ENCODE peak calls at places on chromosomes 2 and 18, in nine cellular contexts. Z, B, A, I, U, N, O, J and H are unnamed samples.

GRCh38 chr2:101175991-101176390 is 24.8 kb upstream of the TBC1D8 start:
- DNase-seq in Z (no peak), B (no peak), A (no peak), I (no peak), U (no peak), N (no peak), O (no peak), J (no peak), H (no peak)

GRCh38 chr2:66437601-66438497 is 2.9 kb downstream of the MEIS1 start:
- DNase-seq in Z (no peak), B (no peak), A (no peak), I (no peak), U (peak), N (no peak), O (no peak), J (no peak), H (no peak)

GRCh38 chr2:25418944-25419677 is 77.4 kb upstream of the DNMT3A start:
- DNase-seq in Z (no peak), B (no peak), A (peak), I (no peak), U (no peak), N (no peak), O (no peak), J (no peak), H (no peak)

GRCh38 chr2:130913891-130914290 is 77.2 kb downstream of the ARHGEF4 start:
- DNase-seq in Z (no peak), B (no peak), A (no peak), I (no peak), U (no peak), N (no peak), O (no peak), J (no peak), H (no peak)

GRCh38 chr2:190875881-190876280 is 4.7 kb upstream of the GLS start:
- DNase-seq in Z (no peak), B (peak), A (no peak), I (no peak), U (no peak), N (no peak), O (no peak), J (no peak), H (no peak)

GRCh38 chr2:52904511-52904910 is 863.1 kb upstream of the CHAC2 start:
- DNase-seq in Z (no peak), B (no peak), A (no peak), I (no peak), U (no peak), N (no peak), O (peak), J (no peak), H (no peak)

GRCh38 chr18:25351773-25352628 is at the start of gene ZNF521:
- DNase-seq in Z (peak), B (peak), A (peak), I (peak), U (peak), N (peak), O (peak), J (peak), H (no peak)

GRCh38 chr2:134348239-134348638 is 94.4 kb downstream of the MGAT5 start:
- DNase-seq in Z (no peak), B (no peak), A (peak), I (no peak), U (peak), N (no peak), O (no peak), J (no peak), H (no peak)

GRCh38 chr2:104976603-104977120 is 61.2 kb upstream of the MRPS9 start:
- DNase-seq in Z (no peak), B (peak), A (no peak), I (peak), U (no peak), N (peak), O (no peak), J (no peak), H (peak)

GRCh38 chr2:150474326-150475074 is 13.0 kb downstream of the RND3 start:
- DNase-seq in Z (no peak), B (no peak), A (no peak), I (no peak), U (peak), N (no peak), O (no peak), J (no peak), H (no peak)

GRCh38 chr2:218290316-218291261 is 1.7 kb downstream of the TMBIM1 start:
- DNase-seq in Z (no peak), B (peak), A (no peak), I (peak), U (no peak), N (peak), O (no peak), J (no peak), H (no peak)

GRCh38 chr2:218291318-218291933 is 877 bp downstream of the TMBIM1 start:
- DNase-seq in Z (no peak), B (no peak), A (no peak), I (peak), U (no peak), N (peak), O (no peak), J (no peak), H (no peak)

GRCh38 chr2:218291934-218292699 is at the start of gene TMBIM1:
- DNase-seq in Z (peak), B (peak), A (peak), I (peak), U (peak), N (peak), O (peak), J (peak), H (no peak)

GRCh38 chr2:218292700-218293014 is 354 bp upstream of the TMBIM1 start:
- DNase-seq in Z (no peak), B (no peak), A (no peak), I (no peak), U (no peak), N (no peak), O (no peak), J (no peak), H (no peak)

GRCh38 chr2:218289639-218290315 is 2.5 kb downstream of the TMBIM1 start:
- DNase-seq in Z (no peak), B (no peak), A (no peak), I (no peak), U (peak), N (no peak), O (no peak), J (no peak), H (no peak)
- H3K4me3 ChIP-seq in Z (peak), B (peak), A (peak), I (peak), U (no peak), N (no peak), O (peak), J (no peak), H (no peak)

GRCh38 chr18:55404136-55404810 is 183.7 kb downstream of the TCF4 start:
- DNase-seq in Z (no peak), B (no peak), A (no peak), I (no peak), U (no peak), N (no peak), O (no peak), J (no peak), H (no peak)
- H3K27ac ChIP-seq in Z (no peak), B (no peak), A (no peak), I (peak), U (no peak), N (peak), O (no peak), J (no peak), H (no peak)

DNA sequence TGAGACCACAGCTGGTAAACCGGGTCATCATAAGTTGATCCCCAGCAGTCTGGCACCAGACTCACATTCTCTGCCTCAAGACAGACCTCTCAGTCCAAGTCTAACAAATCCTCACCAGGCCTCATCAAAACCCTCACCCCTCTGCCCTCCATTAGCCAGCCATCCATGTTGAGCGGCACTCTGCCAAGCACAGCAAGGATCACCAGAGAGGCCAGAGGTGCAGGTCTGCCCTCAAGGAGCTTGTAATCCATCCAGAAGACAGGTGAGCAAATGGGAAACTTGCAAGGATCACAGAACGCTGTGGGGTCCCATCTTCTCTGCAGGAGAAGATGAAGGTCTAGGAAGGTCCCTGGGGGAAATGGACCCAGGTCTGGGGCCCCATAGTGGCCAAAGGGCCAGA is 63.6 kb downstream of the TNS1 start:
- DNase-seq in Z (no peak), B (no peak), A (no peak), I (no peak), U (no peak), N (peak), O (no peak), J (no peak), H (no peak)
- H3K4me3 ChIP-seq in Z (no peak), B (no peak), A (no peak), I (no peak), U (no peak), N (no peak), O (no peak), J (no peak), H (no peak)

GRCh38 chr18:35026407-35027061 is 14.7 kb upstream of the MAPRE2 start:
- DNase-seq in Z (no peak), B (peak), A (no peak), I (no peak), U (no peak), N (no peak), O (no peak), J (no peak), H (no peak)

GRCh38 chr18:35027206-35027605 is 14.0 kb upstream of the MAPRE2 start:
- DNase-seq in Z (no peak), B (peak), A (no peak), I (no peak), U (no peak), N (no peak), O (no peak), J (no peak), H (no peak)

GRCh38 chr18:35022430-35023001 is 18.7 kb upstream of the MAPRE2 start:
- DNase-seq in Z (no peak), B (no peak), A (no peak), I (no peak), U (no peak), N (no peak), O (no peak), J (no peak), H (no peak)

GRCh38 chr18:35024965-35025364 is 16.2 kb upstream of the MAPRE2 start:
- DNase-seq in Z (peak), B (no peak), A (peak), I (no peak), U (peak), N (no peak), O (no peak), J (no peak), H (no peak)

GRCh38 chr18:35024196-35024595 is 17.0 kb upstream of the MAPRE2 start:
- DNase-seq in Z (no peak), B (no peak), A (no peak), I (no peak), U (no peak), N (no peak), O (no peak), J (no peak), H (no peak)
- H3K27ac ChIP-seq in Z (no peak), B (no peak), A (no peak), I (no peak), U (no peak), N (no peak), O (no peak), J (no peak), H (no peak)

GRCh38 chr2:219160186-219161017 is at the start of gene NHEJ1:
- DNase-seq in Z (peak), B (peak), A (peak), I (peak), U (peak), N (peak), O (peak), J (peak), H (peak)

GRCh38 chr2:219158586-219158985 is 2.0 kb downstream of the NHEJ1 start:
- DNase-seq in Z (no peak), B (no peak), A (no peak), I (no peak), U (no peak), N (no peak), O (no peak), J (no peak), H (no peak)

GRCh38 chr2:219159771-219160185 is 837 bp downstream of the NHEJ1 start:
- DNase-seq in Z (no peak), B (no peak), A (no peak), I (no peak), U (no peak), N (no peak), O (no peak), J (no peak), H (no peak)

GRCh38 chr2:219157396-219157795 is 3.2 kb downstream of the NHEJ1 start:
- DNase-seq in Z (no peak), B (no peak), A (no peak), I (no peak), U (no peak), N (no peak), O (no peak), J (no peak), H (no peak)

DNA sequence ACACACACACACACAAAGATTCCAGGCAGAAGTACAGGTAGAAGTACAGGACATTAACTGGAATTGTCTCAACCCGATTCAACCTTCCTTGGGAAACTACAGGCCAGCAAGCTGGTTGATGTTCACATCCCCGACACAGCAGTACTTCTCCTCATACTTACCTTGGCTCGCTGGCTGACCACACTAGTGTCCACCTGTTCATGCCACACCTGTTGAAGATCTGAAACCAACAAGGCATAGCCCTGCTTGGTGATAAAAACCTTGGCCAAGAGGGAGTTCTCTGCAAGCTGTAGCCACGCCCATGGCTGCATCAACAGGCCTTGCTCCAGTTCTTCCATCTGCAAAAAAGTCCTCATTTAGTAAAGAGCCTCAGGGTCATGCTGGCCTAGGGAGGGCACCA is 2.6 kb downstream of the NHEJ1 start:
- DNase-seq in Z (no peak), B (no peak), A (no peak), I (no peak), U (no peak), N (no peak), O (no peak), J (no peak), H (no peak)
- H3K4me3 ChIP-seq in Z (no peak), B (no peak), A (no peak), I (no peak), U (no peak), N (no peak), O (no peak), J (no peak), H (no peak)

DNA sequence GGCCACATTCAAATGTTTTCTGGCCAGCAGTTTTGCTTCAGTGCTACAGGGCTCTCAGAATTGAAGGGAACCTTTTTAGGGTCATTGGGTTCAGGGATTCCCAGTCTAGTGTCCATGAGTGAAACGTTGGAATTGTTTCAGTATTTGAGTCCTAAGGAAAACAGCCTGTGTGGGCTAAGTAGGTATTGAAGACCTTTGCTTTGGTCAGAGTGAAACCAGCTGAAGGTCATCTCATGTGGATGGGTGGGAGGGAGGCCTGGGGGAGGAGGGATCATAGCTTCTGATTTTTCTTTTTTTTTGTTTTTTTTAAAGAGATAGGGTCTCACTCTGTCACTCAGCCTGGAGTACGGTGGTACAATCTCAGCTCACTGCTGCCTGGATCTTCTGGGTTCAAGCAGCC is 20.2 kb downstream of the B3GNT2 start:
- DNase-seq in Z (no peak), B (no peak), A (no peak), I (no peak), U (no peak), N (no peak), O (no peak), J (no peak), H (no peak)
- H3K27ac ChIP-seq in Z (no peak), B (no peak), A (peak), I (peak), U (peak), N (peak), O (no peak), J (no peak), H (no peak)

GRCh38 chr2:63048367-63049171 is 2.1 kb upstream of the OTX1 start:
- DNase-seq in Z (no peak), B (no peak), A (no peak), I (no peak), U (peak), N (peak), O (no peak), J (peak), H (no peak)

GRCh38 chr2:63049291-63050185 is 1.1 kb upstream of the OTX1 start:
- DNase-seq in Z (no peak), B (no peak), A (no peak), I (no peak), U (peak), N (no peak), O (no peak), J (peak), H (no peak)

GRCh38 chr2:63044360-63045327 is 6.0 kb upstream of the OTX1 start:
- DNase-seq in Z (no peak), B (no peak), A (no peak), I (no peak), U (no peak), N (peak), O (no peak), J (peak), H (no peak)

GRCh38 chr2:63047534-63048281 is 2.9 kb upstream of the OTX1 start:
- DNase-seq in Z (no peak), B (no peak), A (no peak), I (no peak), U (no peak), N (peak), O (no peak), J (peak), H (no peak)

GRCh38 chr2:63047193-63047533 is 3.5 kb upstream of the OTX1 start:
- DNase-seq in Z (no peak), B (no peak), A (no peak), I (no peak), U (no peak), N (no peak), O (no peak), J (peak), H (no peak)
- H3K4me3 ChIP-seq in Z (no peak), B (no peak), A (peak), I (no peak), U (no peak), N (no peak), O (no peak), J (peak), H (peak)